ENCODE peak calls at places on chromosome 3, in seven cellular contexts. D is coronary artery; P is activated CD4-positive, alpha-beta T cell treated with anti-CD3 and anti-CD28 coated beads, Interleukin-2, amount 50 U/mL, for 4 hours; H is nephron progenitor cell; A is progenitor cell of endocrine pancreas; R is heart left ventricle; Y is SIG-M5. E is an unnamed sample.

GRCh38 chr3:36444909-36445308 is 64.6 kb downstream of the STAC start:
- DNase-seq in A (no peak), D (no peak), P (no peak), R (no peak), Y (no peak), H (no peak), E (no peak)

GRCh38 chr3:183968846-183969245 is 48.8 kb downstream of the ABCC5 start:
- DNase-seq in P (no peak), D (no peak), A (no peak), R (no peak), Y (no peak), H (no peak), E (no peak)

GRCh38 chr3:119497824-119498187 is 541 bp upstream of the TIMMDC1 start:
- DNase-seq in P (no peak), H (peak), Y (no peak), D (no peak), R (no peak), A (no peak), E (peak)

GRCh38 chr3:146638718-146639117 is 33.6 kb upstream of the PLSCR5 start:
- DNase-seq in A (no peak), D (no peak), H (no peak), R (no peak), Y (no peak), P (no peak), E (no peak)

GRCh38 chr3:59843816-59844215 is 794.0 kb upstream of the CFAP20DC start:
- DNase-seq in Y (no peak), P (no peak), D (no peak), R (no peak), H (no peak), A (no peak), E (no peak)

GRCh38 chr3:111073186-111073585 is 1.6 kb downstream of the NECTIN3 start:
- DNase-seq in Y (no peak), P (no peak), D (no peak), H (no peak), R (no peak), A (no peak), E (no peak)

GRCh38 chr3:169966951-169967915 is 626 bp downstream of the SEC62 start:
- DNase-seq in A (peak), P (peak), H (peak), D (no peak), Y (no peak), R (peak), E (peak)

GRCh38 chr3:169170456-169170855 is 493.1 kb downstream of the MECOM start:
- DNase-seq in Y (no peak), A (no peak), R (no peak), H (no peak), P (no peak), D (no peak), E (no peak)

GRCh38 chr3:151918253-151919029 is 45.0 kb downstream of the SUCNR1 start:
- DNase-seq in A (no peak), Y (peak), P (no peak), H (no peak), R (no peak), D (no peak), E (no peak)

GRCh38 chr3:125418306-125418705 is 43.2 kb upstream of the ZNF148 start:
- DNase-seq in R (no peak), A (no peak), H (no peak), D (no peak), Y (no peak), P (no peak), E (no peak)

GRCh38 chr3:64902991-64903390 is 215.2 kb upstream of the ADAMTS9 start:
- DNase-seq in R (no peak), D (no peak), P (no peak), H (no peak), Y (no peak), A (no peak), E (no peak)